ENCODE peak calls at places on chromosomes 11 and 22, in nine cellular contexts. One of them, this sample, is unnamed.

GRCh38 chr22:39206491-39206890 is 38.3 kb downstream of the PDGFB start:
- DNase-seq in SK-N-SH: no peak
- DNase-seq in PC-3: no peak
- DNase-seq in OCI-LY7: no peak
- DNase-seq in GM23248: no peak
- DNase-seq in HCT116: no peak
- DNase-seq in GM23338: no peak
- DNase-seq in hepatocyte: no peak
- DNase-seq in neural progenitor cell: no peak
- DNase-seq in this sample: no peak

GRCh38 chr11:73393479-73394415 is 17.5 kb downstream of the RELT start:
- DNase-seq in OCI-LY7: peak
- DNase-seq in HCT116: peak
- DNase-seq in neural progenitor cell: peak
- DNase-seq in GM23338: peak
- DNase-seq in hepatocyte: peak
- DNase-seq in PC-3: peak
- DNase-seq in GM23248: peak
- DNase-seq in SK-N-SH: peak
- DNase-seq in this sample: peak

GRCh38 chr22:26672590-26673468 is 15.4 kb downstream of the MIAT start:
- DNase-seq in SK-N-SH: peak
- DNase-seq in OCI-LY7: peak
- DNase-seq in HCT116: peak
- DNase-seq in hepatocyte: peak
- DNase-seq in neural progenitor cell: peak
- DNase-seq in GM23338: peak
- DNase-seq in PC-3: peak
- DNase-seq in GM23248: peak
- DNase-seq in this sample: peak

GRCh38 chr11:94504689-94505293 is 7.5 kb upstream of the C11orf97 start:
- DNase-seq in SK-N-SH: peak
- DNase-seq in GM23248: peak
- DNase-seq in neural progenitor cell: peak
- DNase-seq in HCT116: peak
- DNase-seq in PC-3: peak
- DNase-seq in hepatocyte: peak
- DNase-seq in OCI-LY7: peak
- DNase-seq in GM23338: peak
- DNase-seq in this sample: peak

GRCh38 chr11:63985812-63986155 is 454 bp upstream of the OTUB1 start:
- DNase-seq in GM23248: peak
- DNase-seq in PC-3: no peak
- DNase-seq in neural progenitor cell: no peak
- DNase-seq in GM23338: peak
- DNase-seq in hepatocyte: no peak
- DNase-seq in OCI-LY7: peak
- DNase-seq in SK-N-SH: peak
- DNase-seq in HCT116: no peak
- DNase-seq in this sample: peak

GRCh38 chr11:78190374-78190773 is 1.7 kb downstream of the USP35 start:
- DNase-seq in OCI-LY7: no peak
- DNase-seq in hepatocyte: no peak
- DNase-seq in neural progenitor cell: no peak
- DNase-seq in GM23338: no peak
- DNase-seq in PC-3: no peak
- DNase-seq in GM23248: peak
- DNase-seq in HCT116: no peak
- DNase-seq in SK-N-SH: no peak
- DNase-seq in this sample: no peak

GRCh38 chr11:95299078-95299611 is 68.1 kb upstream of the SESN3 start:
- DNase-seq in GM23248: peak
- DNase-seq in hepatocyte: no peak
- DNase-seq in SK-N-SH: no peak
- DNase-seq in GM23338: no peak
- DNase-seq in PC-3: no peak
- DNase-seq in neural progenitor cell: no peak
- DNase-seq in OCI-LY7: no peak
- DNase-seq in HCT116: no peak
- DNase-seq in this sample: no peak

GRCh38 chr22:42388130-42388797 is 43.9 kb downstream of the NFAM1 start:
- DNase-seq in neural progenitor cell: peak
- DNase-seq in OCI-LY7: peak
- DNase-seq in HCT116: no peak
- DNase-seq in PC-3: peak
- DNase-seq in hepatocyte: no peak
- DNase-seq in GM23248: peak
- DNase-seq in GM23338: peak
- DNase-seq in SK-N-SH: peak
- DNase-seq in this sample: no peak

GRCh38 chr11:18078909-18079308 is 27.0 kb downstream of the SAAL1 start:
- DNase-seq in neural progenitor cell: no peak
- DNase-seq in GM23248: no peak
- DNase-seq in HCT116: no peak
- DNase-seq in hepatocyte: no peak
- DNase-seq in GM23338: no peak
- DNase-seq in OCI-LY7: no peak
- DNase-seq in PC-3: no peak
- DNase-seq in SK-N-SH: no peak
- DNase-seq in this sample: no peak

GRCh38 chr11:134783219-134783618 is 371.2 kb upstream of the B3GAT1 start:
- DNase-seq in HCT116: no peak
- DNase-seq in SK-N-SH: no peak
- DNase-seq in hepatocyte: no peak
- DNase-seq in GM23338: no peak
- DNase-seq in neural progenitor cell: no peak
- DNase-seq in PC-3: no peak
- DNase-seq in GM23248: no peak
- DNase-seq in OCI-LY7: no peak
- DNase-seq in this sample: no peak

GRCh38 chr11:12746593-12747097 is 72.4 kb downstream of the TEAD1 start:
- DNase-seq in OCI-LY7: no peak
- DNase-seq in PC-3: peak
- DNase-seq in HCT116: peak
- DNase-seq in SK-N-SH: peak
- DNase-seq in GM23338: peak
- DNase-seq in neural progenitor cell: peak
- DNase-seq in GM23248: peak
- DNase-seq in hepatocyte: peak
- DNase-seq in this sample: no peak

GRCh38 chr22:24200616-24201212 is 19.4 kb downstream of the SUSD2 start:
- DNase-seq in GM23248: peak
- DNase-seq in HCT116: peak
- DNase-seq in OCI-LY7: no peak
- DNase-seq in SK-N-SH: peak
- DNase-seq in GM23338: no peak
- DNase-seq in hepatocyte: no peak
- DNase-seq in neural progenitor cell: no peak
- DNase-seq in PC-3: peak
- DNase-seq in this sample: no peak

GRCh38 chr22:49826603-49827306 is 918 bp downstream of the BRD1 start:
- DNase-seq in PC-3: no peak
- DNase-seq in hepatocyte: peak
- DNase-seq in GM23248: peak
- DNase-seq in neural progenitor cell: peak
- DNase-seq in OCI-LY7: peak
- DNase-seq in HCT116: no peak
- DNase-seq in SK-N-SH: peak
- DNase-seq in GM23338: peak
- DNase-seq in this sample: peak

GRCh38 chr11:119306373-119306890 is 10.5 kb downstream of the MCAM start:
- DNase-seq in GM23248: peak
- DNase-seq in hepatocyte: no peak
- DNase-seq in PC-3: no peak
- DNase-seq in HCT116: no peak
- DNase-seq in neural progenitor cell: no peak
- DNase-seq in OCI-LY7: no peak
- DNase-seq in SK-N-SH: no peak
- DNase-seq in GM23338: no peak
- DNase-seq in this sample: no peak

GRCh38 chr22:41075946-41076345 is 16.4 kb upstream of the EP300 start:
- DNase-seq in HCT116: no peak
- DNase-seq in PC-3: no peak
- DNase-seq in SK-N-SH: no peak
- DNase-seq in OCI-LY7: no peak
- DNase-seq in GM23248: no peak
- DNase-seq in hepatocyte: no peak
- DNase-seq in GM23338: no peak
- DNase-seq in neural progenitor cell: no peak
- DNase-seq in this sample: no peak

GRCh38 chr22:16866167-16866566 is 41.0 kb upstream of the XKR3 start:
- DNase-seq in neural progenitor cell: no peak
- DNase-seq in OCI-LY7: no peak
- DNase-seq in hepatocyte: no peak
- DNase-seq in PC-3: no peak
- DNase-seq in HCT116: no peak
- DNase-seq in GM23248: peak
- DNase-seq in GM23338: no peak
- DNase-seq in SK-N-SH: no peak
- DNase-seq in this sample: no peak

GRCh38 chr22:46090631-46091201 is 59.6 kb upstream of the PPARA start:
- DNase-seq in GM23338: no peak
- DNase-seq in neural progenitor cell: no peak
- DNase-seq in PC-3: peak
- DNase-seq in HCT116: no peak
- DNase-seq in hepatocyte: no peak
- DNase-seq in OCI-LY7: no peak
- DNase-seq in GM23248: peak
- DNase-seq in SK-N-SH: no peak
- DNase-seq in this sample: no peak

GRCh38 chr22:17772249-17772962 is 1.9 kb downstream of the BID start:
- DNase-seq in GM23248: peak
- DNase-seq in neural progenitor cell: no peak
- DNase-seq in SK-N-SH: peak
- DNase-seq in PC-3: peak
- DNase-seq in hepatocyte: no peak
- DNase-seq in OCI-LY7: no peak
- DNase-seq in GM23338: no peak
- DNase-seq in HCT116: no peak
- DNase-seq in this sample: no peak

DNA sequence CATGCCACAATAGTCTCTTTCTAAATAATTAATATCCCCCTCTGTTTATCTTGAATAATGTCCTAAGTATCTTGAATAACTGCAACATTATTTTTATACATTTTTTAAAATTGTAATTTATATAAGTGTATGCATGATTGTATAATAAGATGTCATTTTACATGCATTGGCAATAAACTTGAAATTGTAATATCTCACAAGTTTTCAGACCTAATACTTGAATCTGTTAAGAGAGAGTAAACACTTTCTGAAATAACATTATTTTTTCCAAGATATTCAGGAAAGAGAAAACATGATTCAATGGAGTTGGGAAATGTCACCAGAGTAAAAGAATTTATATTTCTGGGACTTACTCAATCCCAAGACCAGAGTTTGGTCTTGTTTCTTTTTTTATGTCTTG is at the start of gene OR4D11:
- DNase-seq in OCI-LY7: no peak
- DNase-seq in PC-3: no peak
- DNase-seq in neural progenitor cell: no peak
- DNase-seq in GM23338: no peak
- DNase-seq in hepatocyte: no peak
- DNase-seq in GM23248: no peak
- DNase-seq in HCT116: no peak
- DNase-seq in SK-N-SH: no peak
- DNase-seq in this sample: no peak
- TF ChIP-seq EZH2phosphoT487 in OCI-LY7: no peak
- TF ChIP-seq EZH2phosphoT487 in PC-3: no peak
- TF ChIP-seq EZH2phosphoT487 in neural progenitor cell: no peak
- TF ChIP-seq EZH2phosphoT487 in GM23338: no peak
- TF ChIP-seq EZH2phosphoT487 in hepatocyte: no peak
- TF ChIP-seq EZH2phosphoT487 in GM23248: no peak
- TF ChIP-seq EZH2phosphoT487 in HCT116: no peak
- TF ChIP-seq EZH2phosphoT487 in SK-N-SH: no peak
- TF ChIP-seq EZH2phosphoT487 in this sample: no peak

GRCh38 chr11:65774525-65775306 is 6.1 kb downstream of the AP5B1 start:
- DNase-seq in hepatocyte: no peak
- DNase-seq in neural progenitor cell: no peak
- DNase-seq in OCI-LY7: no peak
- DNase-seq in GM23338: no peak
- DNase-seq in SK-N-SH: no peak
- DNase-seq in HCT116: no peak
- DNase-seq in PC-3: no peak
- DNase-seq in GM23248: no peak
- DNase-seq in this sample: no peak
- H3K27ac ChIP-seq in hepatocyte: no peak
- H3K27ac ChIP-seq in neural progenitor cell: no peak
- H3K27ac ChIP-seq in OCI-LY7: no peak
- H3K27ac ChIP-seq in GM23338: no peak
- H3K27ac ChIP-seq in SK-N-SH: no peak
- H3K27ac ChIP-seq in HCT116: no peak
- H3K27ac ChIP-seq in PC-3: no peak
- H3K27ac ChIP-seq in GM23248: no peak
- H3K27ac ChIP-seq in this sample: no peak

DNA sequence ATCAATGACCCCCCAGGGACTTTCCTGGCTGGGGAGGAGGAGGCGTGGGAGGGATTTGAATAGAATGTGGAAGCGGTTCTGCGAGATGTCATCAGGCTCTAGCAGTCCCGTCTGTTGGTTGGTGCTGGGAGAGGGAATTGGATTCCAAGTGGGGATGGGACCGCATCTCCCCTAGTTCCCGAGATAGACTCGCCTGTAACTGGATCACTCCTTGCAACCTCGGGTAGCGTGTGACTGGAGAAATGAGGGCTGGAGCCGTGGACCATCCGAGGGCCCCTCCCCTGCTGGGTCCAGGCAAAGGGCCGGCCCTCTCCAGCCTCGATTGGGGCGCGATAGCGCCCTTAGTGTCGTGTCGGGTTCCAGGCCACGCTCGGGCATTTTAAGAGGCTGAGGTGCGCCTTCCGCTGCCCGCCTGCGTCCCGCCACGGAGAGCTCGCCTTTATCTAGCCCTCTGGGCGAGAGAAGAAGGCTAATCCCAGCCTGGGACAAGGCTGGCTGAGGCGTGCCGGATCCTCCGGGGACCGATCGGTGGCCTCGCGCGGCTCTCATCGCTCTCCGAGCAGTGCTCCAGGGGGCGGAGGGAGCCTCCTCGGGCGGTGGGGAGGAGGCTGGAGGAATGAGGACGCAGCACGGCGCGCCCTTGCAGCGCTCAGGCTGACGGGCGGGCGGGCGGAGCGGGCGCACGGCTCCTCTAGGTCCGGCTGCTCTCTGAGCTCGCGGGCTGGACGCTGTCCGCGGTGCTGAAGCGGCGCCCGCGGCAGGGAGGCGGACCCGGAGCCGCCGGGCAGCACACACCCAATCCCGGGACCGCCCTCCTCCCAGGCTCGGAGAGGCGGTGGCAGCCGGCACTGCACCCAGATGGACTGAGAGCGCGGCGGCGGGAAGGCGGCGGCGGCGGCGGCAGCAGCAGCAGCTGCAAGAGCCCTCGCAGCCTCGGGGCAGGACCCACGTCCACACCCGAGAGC is 107.8 kb downstream of the OSBP2 start:
- DNase-seq in PC-3: peak
- DNase-seq in HCT116: peak
- DNase-seq in GM23338: peak
- DNase-seq in neural progenitor cell: peak
- DNase-seq in GM23248: peak
- DNase-seq in hepatocyte: peak
- DNase-seq in OCI-LY7: no peak
- DNase-seq in SK-N-SH: peak
- DNase-seq in this sample: peak
- H2AFZ ChIP-seq in PC-3: peak
- H2AFZ ChIP-seq in HCT116: no peak
- H2AFZ ChIP-seq in GM23338: peak
- H2AFZ ChIP-seq in neural progenitor cell: peak
- H2AFZ ChIP-seq in GM23248: no peak
- H2AFZ ChIP-seq in hepatocyte: no peak
- H2AFZ ChIP-seq in OCI-LY7: no peak
- H2AFZ ChIP-seq in SK-N-SH: peak
- H2AFZ ChIP-seq in this sample: no peak

GRCh38 chr11:88709567-88709966 is 356.2 kb downstream of the GRM5 start:
- DNase-seq in OCI-LY7: no peak
- DNase-seq in SK-N-SH: no peak
- DNase-seq in HCT116: no peak
- DNase-seq in PC-3: peak
- DNase-seq in hepatocyte: no peak
- DNase-seq in GM23248: peak
- DNase-seq in GM23338: peak
- DNase-seq in neural progenitor cell: no peak
- DNase-seq in this sample: no peak
- TF ChIP-seq EZH2phosphoT487 in OCI-LY7: no peak
- TF ChIP-seq EZH2phosphoT487 in SK-N-SH: no peak
- TF ChIP-seq EZH2phosphoT487 in HCT116: no peak
- TF ChIP-seq EZH2phosphoT487 in PC-3: no peak
- TF ChIP-seq EZH2phosphoT487 in hepatocyte: no peak
- TF ChIP-seq EZH2phosphoT487 in GM23248: no peak
- TF ChIP-seq EZH2phosphoT487 in GM23338: no peak
- TF ChIP-seq EZH2phosphoT487 in neural progenitor cell: no peak
- TF ChIP-seq EZH2phosphoT487 in this sample: no peak

This sample was measured in MM.1S.